ENCODE peak calls at places on chromosomes 13 and 19, in five cellular contexts. One of them, this sample, is unnamed. For H3K9me3 and H3K4me1, the result is how much of the 10 kb centered on the place peaks cover.

GRCh38 chr13:80012281-80012680 is 328.6 kb downstream of the SPRY2 start:
- DNase-seq in CD8-positive, alpha-beta memory T cell: no peak
- DNase-seq in pancreas: no peak
- DNase-seq in endodermal cell: no peak
- DNase-seq in tibial nerve: no peak
- DNase-seq in this sample: no peak

GRCh38 chr19:2969104-2969504 is 8.3 kb upstream of the TLE6 start:
- DNase-seq in CD8-positive, alpha-beta memory T cell: no peak
- DNase-seq in pancreas: peak
- DNase-seq in endodermal cell: no peak
- DNase-seq in tibial nerve: peak
- DNase-seq in this sample: no peak

GRCh38 chr13:93298741-93299140 is 72.1 kb downstream of the GPC6 start:
- DNase-seq in CD8-positive, alpha-beta memory T cell: no peak
- DNase-seq in pancreas: no peak
- DNase-seq in endodermal cell: no peak
- DNase-seq in tibial nerve: no peak
- DNase-seq in this sample: no peak

GRCh38 chr19:30334841-30335240 is 37.3 kb upstream of the ZNF536 start:
- DNase-seq in CD8-positive, alpha-beta memory T cell: no peak
- DNase-seq in pancreas: no peak
- DNase-seq in endodermal cell: peak
- DNase-seq in tibial nerve: no peak
- DNase-seq in this sample: no peak

GRCh38 chr19:373391-374182 is 29.0 kb upstream of the MIER2 start:
- DNase-seq in CD8-positive, alpha-beta memory T cell: no peak
- DNase-seq in pancreas: no peak
- DNase-seq in endodermal cell: peak
- DNase-seq in tibial nerve: no peak
- DNase-seq in this sample: no peak

GRCh38 chr19:23887642-23888041 is 27.0 kb upstream of the ZNF726 start:
- DNase-seq in CD8-positive, alpha-beta memory T cell: no peak
- DNase-seq in pancreas: no peak
- DNase-seq in endodermal cell: no peak
- DNase-seq in tibial nerve: no peak
- DNase-seq in this sample: no peak

GRCh38 chr13:25881946-25882574 is 169.8 kb downstream of the SHISA2 start:
- DNase-seq in CD8-positive, alpha-beta memory T cell: no peak
- DNase-seq in pancreas: no peak
- DNase-seq in endodermal cell: peak
- DNase-seq in tibial nerve: no peak
- DNase-seq in this sample: peak

GRCh38 chr19:14091086-14091884 is 734 bp upstream of the SAMD1 start:
- DNase-seq in CD8-positive, alpha-beta memory T cell: peak
- DNase-seq in pancreas: peak
- DNase-seq in endodermal cell: peak
- DNase-seq in tibial nerve: peak
- DNase-seq in this sample: peak

GRCh38 chr13:106391271-106391670 is 144.2 kb downstream of the EFNB2 start:
- DNase-seq in CD8-positive, alpha-beta memory T cell: no peak
- DNase-seq in pancreas: no peak
- DNase-seq in endodermal cell: no peak
- DNase-seq in tibial nerve: no peak
- DNase-seq in this sample: no peak

GRCh38 chr19:15628236-15629002 is 12.3 kb upstream of the CYP4F3 start:
- DNase-seq in CD8-positive, alpha-beta memory T cell: no peak
- DNase-seq in pancreas: no peak
- DNase-seq in endodermal cell: no peak
- DNase-seq in tibial nerve: no peak
- DNase-seq in this sample: no peak

GRCh38 chr19:29714953-29715694 is at the start of gene C19orf12:
- DNase-seq in CD8-positive, alpha-beta memory T cell: peak
- DNase-seq in pancreas: peak
- DNase-seq in endodermal cell: peak
- DNase-seq in tibial nerve: no peak
- DNase-seq in this sample: peak

GRCh38 chr13:62544928-62545327 is 1129.3 kb upstream of the PCDH20 start:
- DNase-seq in CD8-positive, alpha-beta memory T cell: no peak
- DNase-seq in pancreas: no peak
- DNase-seq in endodermal cell: no peak
- DNase-seq in tibial nerve: no peak
- DNase-seq in this sample: no peak

GRCh38 chr19:31560021-31560770 is 211.0 kb upstream of the TSHZ3 start:
- DNase-seq in CD8-positive, alpha-beta memory T cell: no peak
- DNase-seq in pancreas: no peak
- DNase-seq in endodermal cell: peak
- DNase-seq in tibial nerve: no peak
- DNase-seq in this sample: no peak

GRCh38 chr13:38866649-38867048 is 124.0 kb downstream of the STOML3 start:
- DNase-seq in CD8-positive, alpha-beta memory T cell: no peak
- DNase-seq in pancreas: no peak
- DNase-seq in endodermal cell: no peak
- DNase-seq in tibial nerve: no peak
- DNase-seq in this sample: no peak

GRCh38 chr19:35436477-35437141 is 11.4 kb upstream of the FFAR2 start:
- DNase-seq in CD8-positive, alpha-beta memory T cell: no peak
- DNase-seq in pancreas: peak
- DNase-seq in endodermal cell: no peak
- DNase-seq in tibial nerve: peak
- DNase-seq in this sample: no peak

GRCh38 chr19:33520844-33521479 is 629 bp downstream of the PEPD start:
- DNase-seq in CD8-positive, alpha-beta memory T cell: no peak
- DNase-seq in pancreas: no peak
- DNase-seq in endodermal cell: no peak
- DNase-seq in tibial nerve: no peak
- DNase-seq in this sample: no peak

GRCh38 chr19:58538257-58539168 is 5.4 kb upstream of the TRIM28 start:
- DNase-seq in CD8-positive, alpha-beta memory T cell: peak
- DNase-seq in pancreas: no peak
- DNase-seq in endodermal cell: peak
- DNase-seq in tibial nerve: no peak
- DNase-seq in this sample: peak

GRCh38 chr13:40345654-40346372 is 320.6 kb downstream of the FOXO1 start:
- DNase-seq in CD8-positive, alpha-beta memory T cell: no peak
- DNase-seq in pancreas: no peak
- DNase-seq in endodermal cell: peak
- DNase-seq in tibial nerve: no peak
- DNase-seq in this sample: no peak
- H3K4me3 ChIP-seq in CD8-positive, alpha-beta memory T cell: no peak
- H3K4me3 ChIP-seq in pancreas: no peak
- H3K4me3 ChIP-seq in endodermal cell: no peak
- H3K4me3 ChIP-seq in tibial nerve: no peak
- H3K4me3 ChIP-seq in this sample: no peak

GRCh38 chr19:42985588-42985987 is 40.7 kb downstream of the PSG11 start:
- DNase-seq in CD8-positive, alpha-beta memory T cell: no peak
- DNase-seq in pancreas: no peak
- DNase-seq in endodermal cell: no peak
- DNase-seq in tibial nerve: no peak
- DNase-seq in this sample: no peak

DNA sequence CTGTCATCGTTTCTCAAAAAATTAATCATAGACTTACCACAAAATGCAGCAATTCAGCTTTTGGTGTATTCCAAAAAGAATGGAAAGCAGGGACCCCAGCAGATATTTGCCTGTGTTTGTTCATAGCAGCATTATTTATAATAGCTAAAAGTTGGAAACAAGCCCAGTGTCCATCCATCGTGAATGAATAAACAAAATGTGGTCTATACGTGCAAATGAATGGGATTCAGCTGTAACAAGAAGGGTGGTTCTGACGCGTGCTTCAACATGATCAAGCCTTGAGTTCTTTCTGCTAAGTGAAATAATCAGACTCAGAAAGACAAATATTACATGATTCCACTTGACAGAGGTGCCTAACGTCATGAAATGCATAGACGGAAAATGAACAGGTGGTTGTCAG is 36.4 kb downstream of the PSG11 start:
- DNase-seq in CD8-positive, alpha-beta memory T cell: no peak
- DNase-seq in pancreas: no peak
- DNase-seq in endodermal cell: no peak
- DNase-seq in tibial nerve: no peak
- DNase-seq in this sample: no peak
- H3K9me3 ChIP-seq in CD8-positive, alpha-beta memory T cell: under half
- H3K9me3 ChIP-seq in pancreas: under half
- H3K9me3 ChIP-seq in endodermal cell: under half
- H3K9me3 ChIP-seq in tibial nerve: under half
- H3K9me3 ChIP-seq in this sample: under half

DNA sequence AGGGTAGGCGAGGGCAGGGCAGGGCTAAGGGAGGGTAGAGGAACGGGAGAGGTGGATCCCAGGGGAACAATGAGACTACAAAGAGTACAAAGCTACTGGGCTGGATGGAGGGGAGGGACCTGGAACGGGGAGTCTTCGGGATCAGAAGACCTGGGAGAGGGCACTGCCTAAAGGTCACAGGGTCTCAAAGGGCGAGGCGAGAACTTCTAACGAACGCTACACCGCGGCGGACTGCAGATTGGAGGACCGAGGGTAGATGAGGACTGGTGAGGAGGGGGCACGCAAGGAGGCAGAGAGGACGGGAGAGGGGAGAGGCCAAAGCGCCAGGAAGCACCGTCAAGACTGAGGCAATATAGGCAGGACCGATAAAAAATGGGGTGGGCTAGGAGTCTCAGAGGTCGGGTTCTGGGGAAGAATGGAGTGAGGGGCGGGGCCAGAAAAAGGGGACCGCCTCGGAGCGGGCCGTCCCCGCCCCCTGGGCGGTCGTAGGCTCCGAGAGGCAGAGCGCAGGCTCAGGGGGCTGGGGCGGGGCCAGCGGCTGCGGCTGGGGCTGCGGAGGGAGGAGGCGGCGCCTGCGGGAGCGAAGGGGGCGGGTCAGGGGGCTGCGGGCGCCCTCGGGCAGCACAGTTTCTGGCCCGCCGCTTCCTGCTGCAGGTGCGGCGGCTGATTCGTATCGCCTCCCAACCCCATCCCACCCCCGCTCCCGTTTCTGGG is 1.3 kb upstream of the KCNC3 start:
- DNase-seq in CD8-positive, alpha-beta memory T cell: peak
- DNase-seq in pancreas: peak
- DNase-seq in endodermal cell: peak
- DNase-seq in tibial nerve: peak
- DNase-seq in this sample: peak
- H3K4me1 ChIP-seq in CD8-positive, alpha-beta memory T cell: half or more
- H3K4me1 ChIP-seq in pancreas: under half
- H3K4me1 ChIP-seq in endodermal cell: under half
- H3K4me1 ChIP-seq in tibial nerve: half or more
- H3K4me1 ChIP-seq in this sample: under half

DNA sequence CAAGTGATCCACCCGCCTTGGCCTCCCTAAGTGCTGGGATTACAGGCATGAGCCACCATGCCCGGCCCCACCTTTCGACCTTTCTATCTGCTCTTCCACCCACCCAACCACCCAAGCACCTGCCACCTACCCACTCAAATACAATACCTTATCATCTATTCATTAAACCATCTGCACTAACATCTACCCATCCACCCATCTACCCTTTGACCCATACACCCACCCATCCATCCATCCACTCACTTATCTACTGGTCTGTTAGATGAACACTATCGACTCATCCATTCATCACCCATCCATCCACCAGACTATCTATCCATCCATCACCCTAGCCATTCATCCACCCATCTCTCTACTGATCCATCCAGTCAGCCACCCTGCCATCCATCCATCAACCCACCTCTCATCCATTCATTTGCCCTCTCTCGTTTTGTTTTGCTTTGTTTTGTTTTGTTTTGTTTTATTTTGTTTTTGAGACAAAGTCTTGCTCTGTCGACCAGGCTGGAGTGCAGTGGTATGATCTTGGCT is 17.2 kb downstream of the EML2 start:
- DNase-seq in CD8-positive, alpha-beta memory T cell: no peak
- DNase-seq in pancreas: no peak
- DNase-seq in endodermal cell: no peak
- DNase-seq in tibial nerve: no peak
- DNase-seq in this sample: no peak
- H3K4me3 ChIP-seq in CD8-positive, alpha-beta memory T cell: no peak
- H3K4me3 ChIP-seq in pancreas: no peak
- H3K4me3 ChIP-seq in endodermal cell: no peak
- H3K4me3 ChIP-seq in tibial nerve: no peak
- H3K4me3 ChIP-seq in this sample: no peak

GRCh38 chr19:21410166-21410565 is 13.2 kb downstream of the ZNF493 start:
- DNase-seq in CD8-positive, alpha-beta memory T cell: no peak
- DNase-seq in pancreas: no peak
- DNase-seq in endodermal cell: no peak
- DNase-seq in tibial nerve: no peak
- DNase-seq in this sample: no peak
- H3K9me3 ChIP-seq in CD8-positive, alpha-beta memory T cell: under half
- H3K9me3 ChIP-seq in pancreas: under half
- H3K9me3 ChIP-seq in endodermal cell: half or more
- H3K9me3 ChIP-seq in tibial nerve: under half
- H3K9me3 ChIP-seq in this sample: under half

This sample was measured in HAP-1.